ENCODE peak calls at places on chromosomes 16 and 17, in five cellular contexts. Z, A, L, V and Y are unnamed samples. For H3K27me3, the result is how much of the 10 kb centered on the place peaks cover.

GRCh38 chr16:19657831-19658230 is 60.2 kb downstream of the KNOP1 start:
- DNase-seq in V (no peak), A (no peak), L (no peak), Z (no peak), Y (no peak)

GRCh38 chr17:8117980-8118768 is at the start of gene ALOXE3:
- DNase-seq in A (no peak), V (no peak), L (no peak), Z (peak), Y (peak)

GRCh38 chr16:69610356-69610755 is 44.6 kb downstream of the NFAT5 start:
- DNase-seq in V (no peak), L (no peak), A (no peak), Z (no peak), Y (no peak)

GRCh38 chr17:49742256-49742655 is 21.7 kb downstream of the FAM117A start:
- DNase-seq in L (no peak), V (no peak), A (no peak), Z (no peak), Y (no peak)

GRCh38 chr17:62617894-62618472 is 9.5 kb upstream of the MRC2 start:
- DNase-seq in V (no peak), A (no peak), Z (no peak), L (no peak), Y (no peak)

GRCh38 chr17:80105762-80106161 is 4.4 kb downstream of the GAA start:
- DNase-seq in L (no peak), V (no peak), A (no peak), Z (no peak), Y (peak)

GRCh38 chr17:5788266-5788900 is 204.1 kb upstream of the NLRP1 start:
- DNase-seq in V (no peak), Z (no peak), L (no peak), A (no peak), Y (no peak)

GRCh38 chr17:47733047-47733413 is at the start of gene TBX21:
- DNase-seq in L (peak), V (peak), A (peak), Z (peak), Y (peak)

GRCh38 chr17:44315760-44316731 is 7.6 kb downstream of the RUNDC3A start:
- DNase-seq in V (no peak), A (no peak), Z (no peak), L (no peak), Y (no peak)

GRCh38 chr16:31477220-31478216 is 5.4 kb upstream of the SLC5A2 start:
- DNase-seq in Z (peak), A (peak), V (no peak), L (peak), Y (peak)

GRCh38 chr17:38465420-38466345 is 37.4 kb downstream of the ARHGAP23 start:
- DNase-seq in Z (no peak), V (peak), L (no peak), A (no peak), Y (no peak)

GRCh38 chr16:20763461-20764232 is at the start of gene ACSM3:
- DNase-seq in Z (peak), V (no peak), L (peak), A (peak), Y (no peak)

GRCh38 chr16:76309639-76310335 is 32.6 kb downstream of the CNTNAP4 start:
- DNase-seq in L (no peak), A (no peak), V (no peak), Z (no peak), Y (no peak)

GRCh38 chr17:63955232-63955631 is 17.5 kb downstream of the SCN4A start:
- DNase-seq in V (no peak), L (no peak), A (no peak), Z (no peak), Y (no peak)

GRCh38 chr16:12646098-12646489 is 157.6 kb downstream of the CPPED1 start:
- DNase-seq in L (no peak), Z (no peak), V (no peak), A (no peak), Y (no peak)

GRCh38 chr17:82890926-82891678 is 51.3 kb upstream of the ZNF750 start:
- DNase-seq in L (no peak), Z (no peak), A (no peak), V (no peak), Y (peak)
- H3K4me3 ChIP-seq in L (no peak), Z (no peak), A (no peak), V (no peak), Y (no peak)

DNA sequence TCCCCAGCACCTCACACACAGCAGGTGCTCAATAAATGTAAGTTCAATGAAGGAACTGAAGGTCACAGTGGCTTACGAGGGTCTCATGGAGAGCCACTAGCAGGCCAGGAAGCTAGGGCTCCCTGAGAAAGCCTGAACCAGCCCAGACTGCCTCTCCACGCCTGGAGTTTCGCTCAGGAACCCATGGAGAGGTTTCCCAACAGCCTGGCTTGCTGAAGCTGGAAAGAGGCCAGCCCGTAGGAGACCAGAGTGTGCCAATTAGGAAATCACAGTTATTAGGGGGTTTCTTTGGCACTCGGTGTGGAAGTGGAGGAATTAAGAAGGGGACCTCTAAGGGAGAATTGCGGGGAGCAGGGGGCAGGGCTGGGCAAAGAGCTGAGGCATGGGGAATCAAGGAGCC is 36.3 kb upstream of the CACNG1 start:
- DNase-seq in Z (no peak), V (no peak), L (no peak), A (no peak), Y (no peak)
- H3K27me3 ChIP-seq in Z (under half), V (under half), L (under half), A (under half), Y (under half)

DNA sequence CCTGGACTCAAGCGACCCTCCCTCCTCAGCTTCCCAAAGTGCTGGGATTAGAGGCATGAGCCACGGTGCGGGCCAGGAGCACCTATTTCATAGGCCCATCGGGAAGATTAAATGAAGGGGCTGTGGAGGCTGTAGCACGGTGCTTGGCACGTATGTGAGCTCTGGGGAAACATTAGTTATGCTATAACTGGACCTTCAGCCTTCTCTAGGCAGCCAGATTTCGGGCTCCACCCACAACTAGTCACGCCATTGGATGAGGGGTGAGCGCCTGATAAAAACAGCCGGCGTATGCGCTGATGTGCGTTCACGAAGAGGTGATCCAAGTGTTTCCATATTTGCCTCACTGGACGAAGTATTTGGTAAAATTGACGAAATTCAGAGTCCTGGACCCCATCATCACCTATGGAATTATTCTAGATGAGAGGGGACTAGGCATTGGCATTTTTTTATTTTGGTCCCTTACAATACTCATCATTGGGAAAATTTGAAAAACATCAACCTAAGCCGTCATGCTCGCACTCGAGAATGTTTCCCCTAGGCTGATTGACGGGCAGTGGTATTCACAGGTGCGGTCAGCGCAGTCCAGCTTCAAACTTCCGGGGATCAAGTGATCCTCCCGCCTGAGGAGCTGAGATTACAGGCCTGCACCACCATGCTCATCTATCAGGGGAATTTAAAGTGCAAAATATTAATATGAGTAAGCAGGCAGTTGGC is 1.8 kb upstream of the ANKRD11 start:
- DNase-seq in A (no peak), Z (no peak), V (no peak), L (no peak), Y (no peak)
- H3K27ac ChIP-seq in A (peak), Z (no peak), V (peak), L (peak), Y (no peak)

GRCh38 chr16:87360862-87361610 is 22.5 kb downstream of the FBXO31 start:
- DNase-seq in Z (no peak), L (no peak), V (no peak), A (no peak), Y (peak)

GRCh38 chr16:87361916-87362619 is 21.5 kb downstream of the FBXO31 start:
- DNase-seq in V (no peak), Z (no peak), L (no peak), A (no peak), Y (no peak)

GRCh38 chr16:87366288-87366687 is 17.3 kb downstream of the FBXO31 start:
- DNase-seq in Z (peak), V (no peak), L (no peak), A (no peak), Y (no peak)

GRCh38 chr16:87365021-87365713 is 18.4 kb downstream of the FBXO31 start:
- DNase-seq in A (no peak), V (no peak), L (no peak), Z (no peak), Y (no peak)

GRCh38 chr16:87363771-87364476 is 19.7 kb downstream of the FBXO31 start:
- DNase-seq in L (no peak), Z (no peak), A (no peak), V (peak), Y (no peak)
- H3K4me3 ChIP-seq in L (no peak), Z (no peak), A (no peak), V (peak), Y (no peak)

DNA sequence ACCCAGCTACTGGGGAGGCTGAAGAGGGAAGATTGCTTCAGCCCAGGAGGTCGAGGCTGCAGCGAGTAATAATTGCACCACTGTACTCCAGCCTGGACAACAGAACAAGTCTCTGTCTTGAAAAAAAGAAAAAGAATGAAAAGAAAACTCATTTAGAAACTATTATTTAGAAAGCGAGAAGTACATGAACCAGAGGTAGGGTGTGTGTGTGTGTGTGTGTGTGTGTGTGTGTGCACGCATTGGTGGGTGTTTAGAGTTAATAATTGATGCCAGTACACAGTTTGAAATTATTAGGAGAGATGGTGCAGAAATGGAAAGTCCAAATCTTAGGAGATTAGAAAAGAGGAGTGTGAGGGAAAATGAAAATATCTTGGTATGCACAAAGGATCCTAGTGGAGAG is 106.6 kb downstream of the MRTFB start:
- DNase-seq in L (no peak), Z (no peak), V (no peak), A (no peak), Y (no peak)
- H3K27me3 ChIP-seq in L (under half), Z (under half), V (under half), A (under half), Y (under half)

GRCh38 chr17:30793282-30793977 is 31.1 kb downstream of the CRLF3 start:
- DNase-seq in A (no peak), V (no peak), L (no peak), Z (no peak), Y (no peak)
- H3K27ac ChIP-seq in A (no peak), V (no peak), L (no peak), Z (no peak), Y (no peak)

GRCh38 chr17:42221886-42222745 is 27.8 kb upstream of the GHDC start:
- DNase-seq in V (no peak), L (peak), A (peak), Z (no peak), Y (no peak)

GRCh38 chr17:42230225-42230624 is 35.9 kb upstream of the GHDC start:
- DNase-seq in Z (no peak), L (no peak), V (no peak), A (no peak), Y (no peak)

GRCh38 chr17:42227849-42228696 is 33.8 kb upstream of the GHDC start:
- DNase-seq in V (peak), Z (no peak), A (no peak), L (no peak), Y (no peak)

GRCh38 chr17:42224651-42225050 is 30.4 kb upstream of the GHDC start:
- DNase-seq in A (no peak), V (no peak), Z (no peak), L (no peak), Y (no peak)
- H3K4me3 ChIP-seq in A (no peak), V (no peak), Z (no peak), L (no peak), Y (no peak)

DNA sequence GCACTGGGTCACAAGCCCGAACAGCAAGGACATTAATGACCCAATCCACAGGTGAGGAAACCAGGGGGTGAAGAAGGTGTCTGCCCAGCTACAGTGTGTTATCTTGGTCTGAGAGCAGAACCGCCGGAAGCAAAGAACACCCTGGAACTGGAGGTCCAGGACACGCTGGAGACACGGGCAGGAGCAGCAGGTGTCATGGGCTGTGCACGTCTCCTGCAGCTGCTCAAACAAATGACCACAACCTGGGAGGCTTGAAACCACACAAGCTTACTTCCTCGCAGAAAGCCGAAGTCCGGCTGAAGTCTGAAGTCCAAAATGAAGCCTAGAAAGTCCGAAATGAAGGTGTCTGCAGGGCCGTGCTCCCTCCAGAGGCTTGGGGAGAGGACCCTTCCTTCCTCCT is 351.4 kb downstream of the C16orf95 start:
- DNase-seq in V (no peak), A (no peak), L (no peak), Z (no peak), Y (no peak)
- H3K27me3 ChIP-seq in V (under half), A (under half), L (under half), Z (under half), Y (under half)